ENCODE peak calls at places on chromosomes 4 and X, in ten cellular contexts. S, C, Y, G, M, E, T, A, H and Z are unnamed samples.

GRCh38 chr4:138235419-138235952 is 6.7 kb downstream of the SLC7A11 start:
- DNase-seq in S (no peak), C (no peak), Y (no peak), G (no peak), M (no peak), E (peak; percentile 64), T (no peak), A (no peak), H (no peak), Z (no peak)

GRCh38 chr4:132065940-132066495 is 1083.1 kb upstream of the PCDH10 start:
- DNase-seq in S (no peak), C (no peak), Y (no peak), G (no peak), M (no peak), E (peak; percentile 65), T (no peak), A (no peak), H (no peak), Z (no peak)

GRCh38 chr4:130210871-130211270 is 1114.9 kb downstream of the C4orf33 start:
- DNase-seq in S (no peak), C (no peak), Y (no peak), G (no peak), M (no peak), E (peak; percentile 37), T (no peak), A (no peak), H (no peak), Z (no peak)

GRCh38 chr4:10115657-10116624 is 658 bp downstream of the WDR1 start:
- DNase-seq in S (peak; percentile 27), C (peak; percentile 50), Y (peak; percentile 63), G (peak; percentile 10), M (peak; percentile 71), E (peak; percentile 74), T (peak; percentile 68), A (peak; percentile 80), H (peak; percentile 64), Z (peak; percentile 78)

GRCh38 chr4:124631760-124632159 is 80.8 kb downstream of the ANKRD50 start:
- DNase-seq in S (no peak), C (no peak), Y (peak; percentile 64), G (peak; percentile 70), M (no peak), E (peak; percentile 95), T (no peak), A (no peak), H (no peak), Z (no peak)

GRCh38 chr4:136012250-136012649 is 1520.0 kb downstream of the PCDH18 start:
- DNase-seq in S (no peak), C (no peak), Y (no peak), G (no peak), M (no peak), E (no peak), T (no peak), A (no peak), H (no peak), Z (no peak)

GRCh38 chrX:40130207-40130606 is 32.4 kb upstream of the BCOR start:
- DNase-seq in S (no peak), C (no peak), Y (no peak), G (no peak), M (no peak), E (peak; percentile 67), T (no peak), A (no peak), H (no peak), Z (no peak)

GRCh38 chr4:3254302-3255131 is 5.6 kb downstream of the MSANTD1 start:
- DNase-seq in S (no peak), C (no peak), Y (peak; percentile 13), G (no peak), M (no peak), E (no peak), T (no peak), A (no peak), H (no peak), Z (no peak)

GRCh38 chr4:139556735-139557505 is 901 bp upstream of the SETD7 start:
- DNase-seq in S (peak; percentile 92), C (peak; percentile 58), Y (peak; percentile 60), G (peak; percentile 64), M (no peak), E (peak; percentile 37), T (peak; percentile 52), A (peak; percentile 43), H (peak; percentile 41), Z (peak; percentile 63)

GRCh38 chr4:180449395-180449956 is 1793.7 kb upstream of the TENM3 start:
- DNase-seq in S (peak; percentile 59), C (peak; percentile 51), Y (no peak), G (peak; percentile 78), M (no peak), E (peak; percentile 54), T (no peak), A (peak; percentile 18), H (no peak), Z (peak; percentile 78)

GRCh38 chr4:108483650-108484049 is 136.7 kb upstream of the RPL34 start:
- DNase-seq in S (no peak), C (no peak), Y (no peak), G (no peak), M (no peak), E (no peak), T (no peak), A (no peak), H (no peak), Z (no peak)

GRCh38 chr4:108342325-108342986 is 173.7 kb upstream of the LEF1 start:
- DNase-seq in S (no peak), C (no peak), Y (no peak), G (no peak), M (no peak), E (no peak), T (no peak), A (no peak), H (no peak), Z (no peak)

GRCh38 chrX:16130707-16131106 is 7.3 kb downstream of the GRPR start:
- DNase-seq in S (no peak), C (no peak), Y (no peak), G (no peak), M (no peak), E (no peak), T (no peak), A (no peak), H (no peak), Z (no peak)

GRCh38 chr4:156101571-156101970 is 147.9 kb upstream of the CTSO start:
- DNase-seq in S (peak; percentile 60), C (no peak), Y (no peak), G (no peak), M (no peak), E (no peak), T (no peak), A (no peak), H (no peak), Z (no peak)

GRCh38 chrX:135513140-135513535 is 7.3 kb upstream of the INTS6L start:
- DNase-seq in S (no peak), C (no peak), Y (no peak), G (peak; percentile 25), M (no peak), E (no peak), T (no peak), A (no peak), H (no peak), Z (no peak)

GRCh38 chrX:106912864-106913263 is 7.3 kb upstream of the CLDN2 start:
- DNase-seq in S (no peak), C (no peak), Y (no peak), G (no peak), M (no peak), E (peak; percentile 19), T (no peak), A (no peak), H (no peak), Z (no peak)

GRCh38 chr4:140688711-140689598 is 67.2 kb downstream of the TBC1D9 start:
- DNase-seq in S (no peak), C (no peak), Y (no peak), G (no peak), M (no peak), E (no peak), T (no peak), A (no peak), H (no peak), Z (no peak)

GRCh38 chr4:109662786-109663185 is 40.5 kb downstream of the CASP6 start:
- DNase-seq in S (no peak), C (no peak), Y (no peak), G (no peak), M (no peak), E (no peak), T (no peak), A (no peak), H (no peak), Z (no peak)

GRCh38 chr4:128727658-128728057 is 81.8 kb upstream of the JADE1 start:
- DNase-seq in S (no peak), C (no peak), Y (no peak), G (no peak), M (no peak), E (no peak), T (no peak), A (no peak), H (no peak), Z (no peak)

GRCh38 chr4:40612831-40613230 is 16.8 kb downstream of the RBM47 start:
- DNase-seq in S (no peak), C (no peak), Y (no peak), G (no peak), M (no peak), E (no peak), T (no peak), A (no peak), H (no peak), Z (no peak)

GRCh38 chrX:44872319-44872816 is 620 bp upstream of the KDM6A start:
- DNase-seq in S (peak; percentile 59), C (no peak), Y (no peak), G (peak; percentile 20), M (no peak), E (peak; percentile 52), T (no peak), A (peak; percentile 29), H (no peak), Z (peak; percentile 50)

GRCh38 chr4:24768006-24768405 is 27.4 kb upstream of the SOD3 start:
- DNase-seq in S (no peak), C (no peak), Y (no peak), G (no peak), M (no peak), E (no peak), T (no peak), A (no peak), H (no peak), Z (no peak)

GRCh38 chr4:101114936-101115372 is 232.4 kb downstream of the PPP3CA start:
- DNase-seq in S (no peak), C (no peak), Y (no peak), G (no peak), M (no peak), E (peak; percentile 96), T (no peak), A (no peak), H (no peak), Z (no peak)

GRCh38 chr4:119559044-119559647 is 69.5 kb downstream of the PDE5A start:
- DNase-seq in S (peak; percentile 3), C (no peak), Y (no peak), G (peak; percentile 65), M (no peak), E (peak; percentile 19), T (no peak), A (peak; percentile 12), H (no peak), Z (no peak)

GRCh38 chrX:1137531-1137930 is 74.9 kb downstream of the CRLF2 start:
- DNase-seq in S (no peak), C (no peak), Y (no peak), G (no peak), M (no peak), E (no peak), T (no peak), A (no peak), H (no peak), Z (no peak)

GRCh38 chrX:47226531-47227333 is 6.1 kb upstream of the USP11 start:
- DNase-seq in S (no peak), C (no peak), Y (no peak), G (no peak), M (peak; percentile 17), E (no peak), T (no peak), A (no peak), H (no peak), Z (no peak)

GRCh38 chr4:78136109-78137081 is 79.3 kb downstream of the FRAS1 start:
- DNase-seq in S (peak; percentile 39), C (no peak), Y (no peak), G (no peak), M (no peak), E (no peak), T (no peak), A (no peak), H (no peak), Z (peak; percentile 23)

GRCh38 chr4:128228778-128229457 is 58.7 kb downstream of the PGRMC2 start:
- DNase-seq in S (peak; percentile 95), C (no peak), Y (no peak), G (no peak), M (no peak), E (no peak), T (no peak), A (no peak), H (no peak), Z (peak; percentile 82)